ENCODE peak calls at places on chromosomes 6 and 20, in ten cellular contexts. Z, N, X, H, G, F, U, Q, D and M are unnamed samples.

GRCh38 chr6:159094444-159095252 is 49.9 kb upstream of the TAGAP start:
- DNase-seq in Q (no peak), U (no peak), X (no peak), F (no peak), D (no peak), Z (peak), N (no peak), G (no peak), H (peak), M (no peak)

GRCh38 chr6:10099086-10099499 is 315.8 kb downstream of the TFAP2A start:
- DNase-seq in F (no peak), H (no peak), Z (no peak), G (no peak), Q (no peak), U (peak), D (no peak), N (no peak), X (no peak), M (peak)

GRCh38 chr6:16683524-16684194 is 77.6 kb downstream of the ATXN1 start:
- DNase-seq in N (no peak), Z (no peak), U (peak), X (no peak), F (peak), H (no peak), D (peak), G (no peak), Q (peak), M (no peak)

GRCh38 chr6:84645000-84645399 is 119.4 kb downstream of the TBX18 start:
- DNase-seq in H (no peak), Q (no peak), G (no peak), U (no peak), D (peak), Z (no peak), N (no peak), F (peak), X (no peak), M (no peak)

GRCh38 chr6:20811112-20811746 is 277.0 kb downstream of the CDKAL1 start:
- DNase-seq in N (no peak), D (peak), H (no peak), Z (no peak), U (no peak), G (peak), X (peak), F (peak), Q (peak), M (no peak)

GRCh38 chr6:108591040-108591816 is 30.5 kb downstream of the FOXO3 start:
- DNase-seq in X (no peak), Z (no peak), F (no peak), N (no peak), G (no peak), U (no peak), D (no peak), H (no peak), Q (peak), M (no peak)

GRCh38 chr6:28969129-28969528 is 36.0 kb downstream of the ZNF311 start:
- DNase-seq in Z (no peak), Q (no peak), H (no peak), X (no peak), F (no peak), N (no peak), D (no peak), U (no peak), G (no peak), M (no peak)

GRCh38 chr6:112384511-112384910 is 37.4 kb downstream of the RFPL4B start:
- DNase-seq in F (peak), Z (no peak), G (no peak), X (no peak), D (peak), U (no peak), H (no peak), N (no peak), Q (no peak), M (no peak)

GRCh38 chr6:88662163-88662580 is 301.2 kb downstream of the RNGTT start:
- DNase-seq in Z (no peak), Q (no peak), D (no peak), X (no peak), F (no peak), H (no peak), N (no peak), G (no peak), U (peak), M (no peak)

GRCh38 chr6:1736346-1737105 is 126.8 kb downstream of the FOXC1 start:
- DNase-seq in U (no peak), Z (no peak), Q (no peak), H (no peak), G (no peak), X (no peak), N (no peak), F (no peak), D (no peak), M (no peak)

GRCh38 chr6:46412662-46413061 is 78.6 kb downstream of the RCAN2 start:
- DNase-seq in N (no peak), Z (no peak), H (no peak), F (no peak), Q (no peak), U (no peak), G (no peak), D (no peak), X (no peak), M (no peak)

GRCh38 chr6:3535716-3536435 is 79.0 kb upstream of the SLC22A23 start:
- DNase-seq in H (no peak), X (peak), U (no peak), Z (no peak), Q (peak), F (no peak), D (no peak), G (no peak), N (no peak), M (no peak)

GRCh38 chr6:169251822-169252804 is 1.5 kb downstream of the THBS2 start:
- DNase-seq in U (no peak), N (no peak), F (peak), D (no peak), G (no peak), H (no peak), Q (no peak), Z (no peak), X (no peak), M (no peak)

GRCh38 chr20:24610341-24611115 is 141.1 kb downstream of the SYNDIG1 start:
- DNase-seq in F (no peak), N (no peak), D (peak), Q (no peak), H (no peak), G (no peak), U (no peak), Z (no peak), X (no peak), M (no peak)

GRCh38 chr6:118216751-118217150 is 309.7 kb downstream of the SLC35F1 start:
- DNase-seq in G (no peak), F (peak), X (no peak), H (no peak), Z (no peak), Q (peak), N (no peak), U (no peak), D (no peak), M (no peak)

GRCh38 chr6:71544028-71544427 is 255.4 kb downstream of the OGFRL1 start:
- DNase-seq in G (no peak), Z (no peak), H (no peak), X (no peak), N (no peak), F (peak), U (no peak), D (peak), Q (peak), M (no peak)

GRCh38 chr6:26329763-26330511 is 35.1 kb upstream of the BTN3A2 start:
- DNase-seq in N (no peak), Q (peak), G (no peak), X (peak), F (peak), H (no peak), Z (peak), D (peak), U (peak), M (no peak)

GRCh38 chr20:19809487-19809886 is 51.4 kb downstream of the RIN2 start:
- DNase-seq in D (no peak), G (no peak), Q (no peak), Z (no peak), U (no peak), H (no peak), N (no peak), F (no peak), X (no peak), M (no peak)

GRCh38 chr20:4787069-4787468 is 65.4 kb downstream of the PRND start:
- DNase-seq in F (peak), D (peak), U (no peak), Q (peak), Z (no peak), N (no peak), G (peak), H (no peak), X (no peak), M (no peak)

GRCh38 chr20:2619961-2620595 is 32.4 kb upstream of the NOP56 start:
- DNase-seq in U (no peak), Z (no peak), G (no peak), D (peak), N (no peak), F (peak), Q (peak), X (no peak), H (no peak), M (no peak)

GRCh38 chr6:110935171-110935570 is 23.3 kb upstream of the GTF3C6 start:
- DNase-seq in D (no peak), Z (no peak), F (no peak), U (no peak), X (no peak), G (no peak), N (no peak), Q (no peak), H (no peak), M (no peak)

GRCh38 chr20:59268827-59269226 is 31.6 kb upstream of the EDN3 start:
- DNase-seq in H (no peak), D (no peak), Z (no peak), U (no peak), N (no peak), Q (no peak), F (no peak), G (no peak), X (no peak), M (no peak)

GRCh38 chr6:150740453-150740852 is 125.0 kb upstream of the MTHFD1L start:
- DNase-seq in X (no peak), Q (no peak), N (no peak), U (no peak), H (no peak), F (no peak), D (no peak), G (no peak), Z (no peak), M (no peak)

GRCh38 chr6:144439016-144439415 is 153.9 kb downstream of the UTRN start:
- DNase-seq in G (no peak), F (no peak), H (no peak), Q (no peak), N (no peak), U (no peak), X (no peak), Z (no peak), D (peak), M (no peak)

GRCh38 chr20:46252352-46253091 is 55.8 kb downstream of the CDH22 start:
- DNase-seq in Q (no peak), U (no peak), X (no peak), G (no peak), F (no peak), Z (no peak), H (no peak), D (no peak), N (no peak), M (no peak)

GRCh38 chr20:15831201-15831600 is 742.0 kb downstream of the KIF16B start:
- DNase-seq in X (no peak), H (no peak), Q (no peak), N (no peak), U (no peak), F (no peak), G (no peak), Z (no peak), D (no peak), M (no peak)

GRCh38 chr6:3873051-3873450 is 23.9 kb downstream of the FAM50B start:
- DNase-seq in N (no peak), D (no peak), G (no peak), H (no peak), F (no peak), Z (no peak), Q (no peak), X (no peak), U (no peak), M (no peak)

GRCh38 chr6:114218421-114218820 is 124.4 kb downstream of the HS3ST5 start:
- DNase-seq in X (no peak), N (no peak), U (no peak), G (no peak), H (no peak), Q (no peak), D (peak), F (no peak), Z (no peak), M (no peak)

GRCh38 chr20:17679786-17680127 is 2.3 kb downstream of the RRBP1 start:
- DNase-seq in D (no peak), U (no peak), N (no peak), Q (no peak), H (no peak), G (no peak), X (peak), F (peak), Z (no peak), M (no peak)